ENCODE peak calls at places on chromosomes 6 and 20, in nine cellular contexts. M is stomach; R is IMR-90; W is psoas muscle; U is left ventricle myocardium inferior; Z is kidney; C is CD8-positive, alpha-beta T cell; A is adrenal gland; D is small intestine. F is an unnamed sample. For H3K36me3 and H3K9me3, the result is how much of the 10 kb centered on the place peaks cover.

GRCh38 chr6:95693108-95693507 is 115.8 kb downstream of the MANEA start:
- DNase-seq in W (no peak), A (no peak), U (no peak), Z (no peak), C (no peak), R (no peak), D (no peak), M (no peak), F (no peak)

GRCh38 chr6:16731503-16732018 is 29.7 kb downstream of the ATXN1 start:
- DNase-seq in M (no peak), Z (no peak), A (peak), W (no peak), C (no peak), D (peak), U (no peak), R (no peak), F (no peak)

GRCh38 chr6:4420160-4420865 is 284.9 kb upstream of the ECI2 start:
- DNase-seq in D (no peak), A (no peak), C (no peak), Z (no peak), W (no peak), M (no peak), R (no peak), U (no peak), F (no peak)

GRCh38 chr20:3551681-3552434 is 81.0 kb downstream of the ATRN start:
- DNase-seq in A (no peak), R (peak), W (no peak), U (no peak), C (no peak), Z (no peak), D (no peak), M (no peak), F (no peak)

GRCh38 chr20:24027229-24027628 is 38.6 kb upstream of the GGTLC1 start:
- DNase-seq in D (peak), W (peak), Z (peak), C (peak), A (peak), M (peak), U (peak), R (no peak), F (peak)

GRCh38 chr20:62128499-62128898 is 6.2 kb downstream of the LSM14B start:
- DNase-seq in R (no peak), Z (no peak), U (no peak), D (no peak), M (no peak), C (no peak), A (no peak), W (no peak), F (no peak)

GRCh38 chr6:110355727-110356126 is 2.4 kb downstream of the METTL24 start:
- DNase-seq in M (no peak), W (no peak), U (no peak), A (no peak), R (no peak), C (no peak), D (no peak), Z (no peak), F (no peak)

GRCh38 chr6:159533568-159533967 is 159.5 kb downstream of the SOD2 start:
- DNase-seq in C (no peak), R (peak), A (no peak), D (no peak), U (no peak), W (no peak), Z (no peak), M (no peak), F (no peak)

GRCh38 chr6:36130672-36131516 is 581 bp downstream of the MAPK13 start:
- DNase-seq in C (peak), R (no peak), W (peak), A (peak), M (peak), Z (peak), U (no peak), D (peak), F (no peak)

GRCh38 chr6:28258877-28259777 is at the start of gene NKAPL:
- DNase-seq in Z (peak), U (peak), M (peak), D (peak), A (peak), C (peak), W (peak), R (peak), F (peak)

GRCh38 chr6:140155727-140156126 is 781.3 kb upstream of the CITED2 start:
- DNase-seq in C (no peak), D (no peak), R (no peak), A (no peak), U (no peak), W (no peak), Z (no peak), M (no peak), F (no peak)

GRCh38 chr6:12602951-12603710 is 113.4 kb upstream of the PHACTR1 start:
- DNase-seq in A (peak), R (peak), U (no peak), C (no peak), M (peak), Z (no peak), D (peak), W (no peak), F (peak)

GRCh38 chr6:124879992-124880355 is 82.3 kb upstream of the RNF217 start:
- DNase-seq in M (no peak), C (no peak), W (no peak), Z (no peak), U (no peak), A (no peak), R (no peak), D (no peak), F (no peak)

GRCh38 chr20:62980970-62981369 is 25.8 kb downstream of the BHLHE23 start:
- DNase-seq in C (peak), U (no peak), A (no peak), R (no peak), D (no peak), Z (no peak), M (no peak), W (no peak), F (no peak)

GRCh38 chr20:5118220-5119142 is 1.3 kb downstream of the PCNA start:
- DNase-seq in U (no peak), C (no peak), W (no peak), A (no peak), R (no peak), D (no peak), M (no peak), Z (no peak), F (no peak)

GRCh38 chr6:115323001-115323400 is 737.7 kb downstream of the FRK start:
- DNase-seq in Z (no peak), C (no peak), D (no peak), U (no peak), M (no peak), W (no peak), R (no peak), A (no peak), F (no peak)

GRCh38 chr20:58058421-58059140 is 169.9 kb downstream of the ANKRD60 start:
- DNase-seq in M (no peak), U (no peak), D (no peak), R (no peak), W (no peak), C (no peak), A (no peak), Z (no peak), F (no peak)

GRCh38 chr20:33296206-33296605 is 13.2 kb downstream of the BPIFB1 start:
- DNase-seq in W (no peak), A (peak), Z (no peak), U (no peak), M (no peak), C (no peak), D (no peak), R (no peak), F (no peak)

GRCh38 chr20:51360451-51361230 is 181.9 kb downstream of the NFATC2 start:
- DNase-seq in C (no peak), M (no peak), D (no peak), R (peak), Z (no peak), W (no peak), A (no peak), U (no peak), F (no peak)

GRCh38 chr20:24768226-24768625 is 180.8 kb upstream of the CST7 start:
- DNase-seq in W (no peak), R (no peak), Z (no peak), D (no peak), M (no peak), C (no peak), A (no peak), U (no peak), F (no peak)

GRCh38 chr20:33826270-33826897 is 15.2 kb downstream of the CHMP4B start:
- DNase-seq in M (no peak), R (no peak), D (no peak), U (no peak), W (no peak), A (no peak), C (no peak), Z (no peak), F (no peak)

GRCh38 chr20:3045042-3045815 is 623 bp upstream of the MRPS26 start:
- DNase-seq in C (no peak), D (no peak), W (peak), R (peak), A (peak), Z (no peak), M (peak), U (peak), F (no peak)

GRCh38 chr6:19845271-19846046 is 8.3 kb downstream of the ID4 start:
- DNase-seq in A (no peak), D (no peak), Z (no peak), M (no peak), U (no peak), R (peak), W (no peak), C (no peak), F (no peak)

GRCh38 chr6:8530775-8531435 is 95.6 kb upstream of the SLC35B3 start:
- DNase-seq in A (no peak), R (no peak), W (no peak), M (no peak), Z (no peak), D (no peak), U (no peak), C (no peak), F (no peak)

GRCh38 chr20:49660912-49661311 is 52.8 kb downstream of the B4GALT5 start:
- DNase-seq in W (no peak), R (no peak), A (no peak), D (no peak), U (no peak), M (no peak), C (no peak), Z (no peak), F (no peak)

GRCh38 chr20:10665791-10666190 is 8.0 kb downstream of the JAG1 start:
- DNase-seq in C (no peak), M (no peak), R (peak), D (no peak), U (no peak), W (no peak), Z (no peak), A (no peak), F (no peak)

GRCh38 chr6:66555082-66555481 is 848.1 kb upstream of the EYS start:
- DNase-seq in A (no peak), U (no peak), W (no peak), C (no peak), Z (no peak), D (no peak), M (no peak), R (no peak), F (no peak)

GRCh38 chr6:167643716-167644115 is 183.0 kb upstream of the AFDN start:
- DNase-seq in W (no peak), Z (no peak), M (no peak), U (no peak), D (no peak), C (no peak), A (no peak), R (no peak), F (no peak)

GRCh38 chr6:21199246-21199645 is 394.3 kb upstream of the SOX4 start:
- DNase-seq in C (no peak), A (no peak), R (no peak), W (no peak), U (no peak), Z (no peak), D (no peak), M (no peak), F (no peak)

GRCh38 chr6:44049163-44049988 is 77.9 kb downstream of the MRPL14 start:
- DNase-seq in M (peak), W (no peak), D (peak), R (peak), U (no peak), Z (peak), A (no peak), C (no peak), F (no peak)

GRCh38 chr6:27531772-27532459 is 59.0 kb upstream of the ZNF184 start:
- DNase-seq in M (no peak), D (no peak), C (no peak), Z (no peak), A (no peak), R (no peak), U (no peak), W (no peak), F (no peak)

GRCh38 chr6:160477901-160478300 is 129.7 kb downstream of the SLC22A3 start:
- DNase-seq in A (no peak), Z (no peak), U (no peak), W (no peak), R (no peak), D (no peak), C (no peak), M (no peak), F (no peak)

GRCh38 chr6:118632359-118632758 is 19.0 kb downstream of the CEP85L start:
- DNase-seq in A (no peak), R (no peak), D (no peak), Z (no peak), C (no peak), U (no peak), W (no peak), M (no peak), F (no peak)

GRCh38 chr6:52423971-52424381 is 3.8 kb downstream of the EFHC1 start:
- DNase-seq in C (no peak), D (no peak), U (no peak), M (no peak), W (no peak), A (no peak), R (peak), Z (no peak), F (peak)

GRCh38 chr6:10210052-10210451 is 204.8 kb downstream of the TFAP2A start:
- DNase-seq in A (peak), U (no peak), W (no peak), C (no peak), Z (no peak), D (no peak), M (no peak), R (no peak), F (no peak)

DNA sequence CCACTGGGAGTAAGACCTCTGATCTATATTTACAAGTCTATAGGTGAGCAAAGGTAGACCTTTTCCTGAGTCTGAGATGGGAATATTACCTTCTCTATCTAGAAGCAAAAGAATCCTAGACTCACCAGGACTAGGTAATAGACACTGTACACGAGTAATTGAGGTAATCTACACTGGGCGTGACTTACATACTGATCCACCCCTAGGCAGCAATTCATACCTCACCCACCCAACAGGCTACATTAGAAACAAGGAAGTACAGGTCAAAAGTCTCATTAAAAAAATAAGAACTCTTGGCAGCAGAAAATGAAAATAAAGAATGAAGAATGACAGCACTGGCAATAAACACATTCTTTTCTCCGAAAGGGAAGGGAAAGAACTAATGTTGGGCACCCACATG is 7.6 kb downstream of the CSNK2A1 start:
- DNase-seq in Z (no peak), U (no peak), M (no peak), A (no peak), R (no peak), W (no peak), D (peak), C (no peak), F (no peak)
- H3K4me3 ChIP-seq in Z (no peak), U (no peak), M (peak), A (no peak), R (no peak), W (no peak), D (no peak), C (no peak), F (no peak)

GRCh38 chr20:41078329-41078728 is 49.7 kb downstream of the TOP1 start:
- DNase-seq in D (peak), A (peak), C (no peak), W (no peak), U (no peak), Z (no peak), M (no peak), R (peak), F (no peak)
- H3K36me3 ChIP-seq in D (under half), A (under half), C (under half), W (under half), U (under half), Z (under half), M (under half), R (under half), F (half or more)

DNA sequence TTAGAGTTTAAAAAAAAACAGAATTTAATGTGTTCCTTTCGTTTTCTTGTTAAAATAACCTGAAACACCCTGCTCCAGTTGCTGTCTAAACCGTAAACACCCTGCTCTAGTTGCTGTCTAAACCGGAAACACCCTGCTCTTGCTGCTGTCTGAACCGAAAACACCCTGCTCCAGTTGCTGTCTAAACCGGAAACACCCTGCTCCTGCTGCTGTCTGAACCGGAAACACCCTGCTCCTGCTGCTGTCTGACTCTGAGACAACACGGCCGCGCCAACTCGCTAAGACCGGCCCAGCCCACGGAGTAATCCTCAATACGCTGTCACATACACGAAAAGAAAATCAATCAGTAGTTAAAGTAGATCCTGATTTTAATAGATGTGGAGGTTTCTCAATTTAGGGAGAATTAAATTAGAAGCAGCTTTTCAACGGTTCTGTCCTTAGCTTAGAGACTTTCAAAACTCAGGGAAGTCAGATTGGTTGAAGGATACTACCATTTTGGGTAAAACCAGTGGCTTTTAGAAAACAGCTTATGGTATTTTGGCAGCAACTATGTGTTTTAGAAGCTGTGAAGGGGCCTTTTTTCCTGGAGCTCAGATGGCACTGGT is 98.3 kb downstream of the RAMACL start:
- DNase-seq in U (peak), R (peak), C (peak), Z (peak), D (peak), A (peak), M (peak), W (peak), F (peak)
- H3K9me3 ChIP-seq in U (under half), R (under half), C (under half), Z (under half), D (under half), A (under half), M (under half), W (under half), F (under half)

GRCh38 chr6:31569861-31570536 is 2.1 kb upstream of the LTA start:
- DNase-seq in A (no peak), W (no peak), C (no peak), R (no peak), M (no peak), D (no peak), Z (peak), U (no peak), F (no peak)

GRCh38 chr6:31573239-31574105 is 1.4 kb downstream of the LTA start:
- DNase-seq in D (no peak), U (no peak), M (no peak), A (no peak), W (no peak), R (no peak), C (no peak), Z (no peak), F (no peak)

GRCh38 chr6:31575335-31575901 is at the start of gene TNF:
- DNase-seq in A (no peak), D (peak), Z (no peak), R (no peak), C (peak), M (peak), U (peak), W (peak), F (peak)

GRCh38 chr6:31574106-31575061 is 981 bp upstream of the TNF start:
- DNase-seq in M (no peak), D (no peak), Z (no peak), A (no peak), W (no peak), C (no peak), U (no peak), R (no peak), F (no peak)

GRCh38 chr6:31572041-31572911 is at the start of gene LTA:
- DNase-seq in C (peak), D (no peak), M (no peak), Z (peak), R (no peak), W (no peak), U (no peak), A (no peak), F (no peak)
- H3K4me3 ChIP-seq in C (peak), D (no peak), M (peak), Z (no peak), R (no peak), W (no peak), U (no peak), A (no peak), F (no peak)

GRCh38 chr6:155278319-155279049 is 14.7 kb downstream of the CLDN20 start:
- DNase-seq in Z (no peak), A (no peak), C (no peak), U (no peak), R (no peak), D (no peak), W (no peak), M (no peak), F (no peak)
- H3K36me3 ChIP-seq in Z (under half), A (under half), C (under half), U (under half), R (under half), D (under half), W (under half), M (under half), F (under half)

DNA sequence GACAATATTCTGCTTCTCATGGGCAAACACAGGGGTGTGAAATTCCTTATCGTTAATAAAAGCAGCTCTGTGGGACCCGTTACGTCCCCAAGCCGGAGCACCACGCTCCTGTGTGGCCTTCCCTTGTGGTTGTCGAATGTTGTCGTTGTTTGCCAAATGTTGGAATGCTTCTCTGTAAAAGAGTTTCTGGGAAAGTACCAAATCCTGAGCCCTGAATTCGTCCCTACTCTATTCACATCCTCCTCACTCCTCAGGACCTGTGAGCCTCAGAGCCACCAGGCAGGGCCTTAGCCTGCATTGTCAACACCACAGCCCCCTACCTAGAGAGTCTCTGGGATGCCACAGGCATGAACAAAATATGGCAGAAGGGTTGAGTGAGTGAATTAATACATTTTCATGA is 64.0 kb downstream of the THBS2 start:
- DNase-seq in R (peak), M (no peak), Z (no peak), D (no peak), C (no peak), W (no peak), A (no peak), U (no peak), F (no peak)
- H3K9me3 ChIP-seq in R (under half), M (under half), Z (under half), D (under half), C (under half), W (under half), A (under half), U (under half), F (under half)

F was measured in heart left ventricle.